ENCODE peak calls at places on chromosomes 2 and 18, in nine cellular contexts. L is T-cell, B is type B pancreatic cell, E is astrocyte, C is iris pigment epithelial cell, U is adrenal gland, H is kidney epithelial cell, Z is astrocyte of the spinal cord, N is occipital lobe. R is an unnamed sample.

GRCh38 chr2:238851751-238852150 is 3.9 kb downstream of the TWIST2 start:
- DNase-seq in L (no peak), B (no peak), E (no peak), C (peak; percentile 28), U (no peak), H (no peak), Z (no peak), N (no peak), R (no peak)

GRCh38 chr2:20148841-20149702 is 75.9 kb downstream of the SDC1 start:
- DNase-seq in L (no peak), B (no peak), E (peak; percentile 97), C (peak; percentile 99), U (no peak), H (no peak), Z (peak; percentile 92), N (no peak), R (no peak)

GRCh38 chr2:27772804-27773203 is 1.3 kb downstream of the MRPL33 start:
- DNase-seq in L (no peak), B (no peak), E (no peak), C (no peak), U (no peak), H (no peak), Z (no peak), N (no peak), R (no peak)

GRCh38 chr2:176852667-176853066 is 359.9 kb upstream of the HNRNPA3 start:
- DNase-seq in L (peak; percentile 39), B (no peak), E (no peak), C (no peak), U (no peak), H (no peak), Z (no peak), N (no peak), R (no peak)

GRCh38 chr2:134140251-134140661 is 113.6 kb upstream of the MGAT5 start:
- DNase-seq in L (no peak), B (no peak), E (no peak), C (no peak), U (no peak), H (no peak), Z (no peak), N (no peak), R (no peak)

GRCh38 chr2:82781516-82781915 is 1677.6 kb downstream of the SUCLG1 start:
- DNase-seq in L (no peak), B (no peak), E (no peak), C (peak; percentile 63), U (no peak), H (no peak), Z (no peak), N (no peak), R (no peak)

GRCh38 chr2:220949476-220949875 is 622.6 kb downstream of the EPHA4 start:
- DNase-seq in L (no peak), B (no peak), E (peak; percentile 62), C (no peak), U (no peak), H (no peak), Z (no peak), N (no peak), R (no peak)

GRCh38 chr18:9419956-9420631 is 55.2 kb upstream of the RALBP1 start:
- DNase-seq in L (no peak), B (no peak), E (peak; percentile 39), C (peak; percentile 54), U (no peak), H (no peak), Z (peak; percentile 17), N (no peak), R (no peak)

GRCh38 chr2:18077724-18078123 is 199.3 kb downstream of the KCNS3 start:
- DNase-seq in L (no peak), B (no peak), E (peak; percentile 96), C (peak; percentile 91), U (no peak), H (no peak), Z (peak; percentile 90), N (no peak), R (peak; percentile 81)

GRCh38 chr2:177256695-177257094 is 7.8 kb downstream of the NFE2L2 start:
- DNase-seq in L (no peak), B (no peak), E (no peak), C (no peak), U (no peak), H (no peak), Z (no peak), N (no peak), R (no peak)

GRCh38 chr2:15953143-15953630 is 12.8 kb downstream of the MYCN start:
- DNase-seq in L (no peak), B (no peak), E (no peak), C (no peak), U (no peak), H (no peak), Z (no peak), N (no peak), R (no peak)

GRCh38 chr2:113085542-113085941 is 17.8 kb downstream of the IL1F10 start:
- DNase-seq in L (no peak), B (no peak), E (no peak), C (no peak), U (no peak), H (no peak), Z (no peak), N (no peak), R (no peak)

GRCh38 chr2:173747037-173747436 is 218.1 kb downstream of the SP3 start:
- DNase-seq in L (no peak), B (no peak), E (no peak), C (no peak), U (no peak), H (no peak), Z (no peak), N (no peak), R (no peak)

GRCh38 chr2:157509755-157510154 is 65.9 kb upstream of the CYTIP start:
- DNase-seq in L (no peak), B (no peak), E (no peak), C (no peak), U (no peak), H (no peak), Z (no peak), N (no peak), R (peak; percentile 43)

GRCh38 chr2:183740241-183740640 is 616.0 kb downstream of the NUP35 start:
- DNase-seq in L (no peak), B (no peak), E (no peak), C (no peak), U (no peak), H (no peak), Z (no peak), N (peak; percentile 43), R (peak; percentile 93)

GRCh38 chr2:42138163-42139016 is 30.8 kb upstream of the EML4 start:
- DNase-seq in L (no peak), B (no peak), E (peak; percentile 99), C (peak; percentile 99), U (no peak), H (peak; percentile 93), Z (peak; percentile 98), N (no peak), R (no peak)

GRCh38 chr2:70656421-70657010 is 102.9 kb upstream of the TGFA start:
- DNase-seq in L (peak; percentile 54), B (no peak), E (no peak), C (no peak), U (no peak), H (no peak), Z (no peak), N (no peak), R (no peak)

GRCh38 chr2:27322301-27322765 is 564 bp downstream of the MPV17 start:
- DNase-seq in L (no peak), B (no peak), E (no peak), C (no peak), U (peak; percentile 42), H (no peak), Z (no peak), N (no peak), R (peak; percentile 36)